ENCODE peak calls at places on chromosome X, in nine cellular contexts. V, Z, R, B, Q, K, U, W and E are unnamed samples.

GRCh38 chrX:47361538-47362511 is 8.6 kb upstream of the ZNF157 start:
- DNase-seq in V (peak), Z (peak), R (peak), B (no peak), Q (peak), K (peak), U (peak), W (peak), E (peak)

GRCh38 chrX:113389846-113390245 is 549.2 kb upstream of the AMOT start:
- DNase-seq in V (no peak), Z (no peak), R (no peak), B (no peak), Q (no peak), K (no peak), U (no peak), W (no peak), E (no peak)

GRCh38 chrX:72019487-72019886 is 108.8 kb downstream of the NHSL2 start:
- DNase-seq in V (no peak), Z (no peak), R (no peak), B (no peak), Q (no peak), K (peak), U (no peak), W (no peak), E (no peak)

GRCh38 chrX:7586126-7586525 is 256.8 kb upstream of the VCX start:
- DNase-seq in V (no peak), Z (peak), R (no peak), B (no peak), Q (no peak), K (no peak), U (no peak), W (peak), E (no peak)

GRCh38 chrX:42246814-42247213 is 323.5 kb upstream of the CASK start:
- DNase-seq in V (no peak), Z (peak), R (no peak), B (no peak), Q (no peak), K (no peak), U (no peak), W (no peak), E (no peak)

GRCh38 chrX:131792356-131792749 is 230.7 kb upstream of the STK26 start:
- DNase-seq in V (no peak), Z (peak), R (peak), B (no peak), Q (no peak), K (peak), U (no peak), W (peak), E (peak)

GRCh38 chrX:136273986-136274385 is 22.8 kb upstream of the MAP7D3 start:
- DNase-seq in V (no peak), Z (no peak), R (no peak), B (no peak), Q (no peak), K (no peak), U (no peak), W (no peak), E (no peak)

GRCh38 chrX:107755721-107756120 is 19.9 kb downstream of the TSC22D3 start:
- DNase-seq in V (no peak), Z (no peak), R (no peak), B (no peak), Q (no peak), K (no peak), U (no peak), W (no peak), E (no peak)

GRCh38 chrX:101759000-101759399 is 99.3 kb upstream of the ARMCX2 start:
- DNase-seq in V (no peak), Z (peak), R (peak), B (no peak), Q (peak), K (peak), U (peak), W (peak), E (no peak)

GRCh38 chrX:154733072-154733425 is 17.8 kb downstream of the GAB3 start:
- DNase-seq in V (no peak), Z (no peak), R (no peak), B (no peak), Q (no peak), K (no peak), U (no peak), W (no peak), E (no peak)

GRCh38 chrX:72620550-72621145 is 48.0 kb upstream of the HDAC8 start:
- DNase-seq in V (no peak), Z (peak), R (peak), B (peak), Q (no peak), K (peak), U (peak), W (no peak), E (peak)

GRCh38 chrX:16953606-16954211 is 7.3 kb downstream of the REPS2 start:
- DNase-seq in V (no peak), Z (peak), R (no peak), B (no peak), Q (no peak), K (no peak), U (peak), W (no peak), E (no peak)

GRCh38 chrX:11480626-11481025 is 185.1 kb downstream of the ARHGAP6 start:
- DNase-seq in V (no peak), Z (no peak), R (no peak), B (no peak), Q (no peak), K (no peak), U (no peak), W (no peak), E (no peak)

GRCh38 chrX:112760697-112761096 is 79.9 kb downstream of the AMOT start:
- DNase-seq in V (no peak), Z (peak), R (no peak), B (no peak), Q (no peak), K (no peak), U (no peak), W (no peak), E (no peak)

GRCh38 chrX:86021652-86022289 is 25.6 kb downstream of the CHM start:
- DNase-seq in V (no peak), Z (no peak), R (no peak), B (no peak), Q (no peak), K (no peak), U (no peak), W (no peak), E (no peak)

GRCh38 chrX:40314070-40314469 is 216.3 kb upstream of the BCOR start:
- DNase-seq in V (no peak), Z (no peak), R (no peak), B (no peak), Q (no peak), K (no peak), U (no peak), W (no peak), E (no peak)

GRCh38 chrX:134542485-134542884 is 82.5 kb downstream of the HPRT1 start:
- DNase-seq in V (no peak), Z (peak), R (no peak), B (no peak), Q (no peak), K (no peak), U (no peak), W (no peak), E (no peak)

GRCh38 chrX:24396930-24397277 is 36.5 kb downstream of the SUPT20HL1 start:
- DNase-seq in V (no peak), Z (no peak), R (no peak), B (no peak), Q (no peak), K (no peak), U (no peak), W (no peak), E (no peak)
- H3K27ac ChIP-seq in V (no peak), Z (no peak), R (no peak), B (no peak), Q (no peak), K (no peak), U (no peak), W (peak), E (peak)

GRCh38 chrX:1394731-1395501 is 3.0 kb upstream of the SLC25A6 start:
- DNase-seq in V (peak), Z (no peak), R (peak), B (peak), Q (no peak), K (no peak), U (no peak), W (no peak), E (peak)
- H3K27ac ChIP-seq in V (peak), Z (no peak), R (no peak), B (no peak), Q (no peak), K (no peak), U (no peak), W (no peak), E (no peak)

GRCh38 chrX:115988825-115989224 is 181.7 kb upstream of the AGTR2 start:
- DNase-seq in V (no peak), Z (no peak), R (no peak), B (no peak), Q (no peak), K (no peak), U (no peak), W (peak), E (no peak)
- H3K27ac ChIP-seq in V (no peak), Z (no peak), R (no peak), B (no peak), Q (no peak), K (no peak), U (no peak), W (no peak), E (no peak)

GRCh38 chrX:36961590-36961989 is 46.6 kb upstream of the FAM47C start:
- DNase-seq in V (no peak), Z (no peak), R (no peak), B (no peak), Q (no peak), K (no peak), U (peak), W (no peak), E (no peak)
- H3K27ac ChIP-seq in V (no peak), Z (no peak), R (no peak), B (no peak), Q (no peak), K (no peak), U (no peak), W (no peak), E (no peak)